ENCODE peak calls at places on chromosomes 1 and 21, in four cellular contexts. N is H1, B is H9, X is neuronal stem cell. L is an unnamed sample.

GRCh38 chr1:212024469-212025149 is 10.7 kb downstream of the INTS7 start:
- DNase-seq in X (no peak), B (no peak), N (no peak), L (no peak)

GRCh38 chr1:182391028-182391361 is 595 bp downstream of the GLUL start:
- DNase-seq in B (no peak), N (no peak), X (no peak), L (no peak)

GRCh38 chr1:162397943-162398560 is 13.9 kb downstream of the SH2D1B start:
- DNase-seq in X (no peak), B (no peak), N (peak), L (no peak)

GRCh38 chr21:32484706-32485380 is 72.3 kb downstream of the EVA1C start:
- DNase-seq in X (no peak), B (no peak), N (no peak), L (no peak)

GRCh38 chr1:15362096-15362736 is 47.5 kb upstream of the EFHD2 start:
- DNase-seq in B (no peak), X (no peak), N (no peak), L (no peak)

GRCh38 chr1:204130989-204131892 is 20.6 kb downstream of the ETNK2 start:
- DNase-seq in X (no peak), B (no peak), N (no peak), L (peak)

GRCh38 chr1:201077736-201078135 is 34.5 kb downstream of the CACNA1S start:
- DNase-seq in B (no peak), N (no peak), X (no peak), L (no peak)

GRCh38 chr1:236862615-236863211 is 67.6 kb downstream of the MTR start:
- DNase-seq in X (no peak), N (no peak), B (no peak), L (no peak)

GRCh38 chr1:168320805-168321577 is 40.3 kb downstream of the TBX19 start:
- DNase-seq in X (no peak), B (no peak), N (no peak), L (peak)

GRCh38 chr1:214660900-214661299 is 57.9 kb downstream of the CENPF start:
- DNase-seq in X (no peak), N (no peak), B (no peak), L (peak)

GRCh38 chr1:172678990-172679772 is 20.3 kb downstream of the FASLG start:
- DNase-seq in B (no peak), X (no peak), N (no peak), L (no peak)

GRCh38 chr1:175499595-175500367 is 243.6 kb downstream of the TNR start:
- DNase-seq in N (no peak), B (no peak), X (no peak), L (peak)

GRCh38 chr21:34092241-34092921 is 19.0 kb downstream of the MRPS6 start:
- DNase-seq in N (no peak), B (no peak), X (no peak), L (no peak)

GRCh38 chr1:34330061-34330460 is 153.4 kb downstream of the C1orf94 start:
- DNase-seq in N (no peak), B (no peak), X (no peak), L (no peak)

GRCh38 chr1:209409786-209410185 is 173.7 kb upstream of the CAMK1G start:
- DNase-seq in B (no peak), X (no peak), N (no peak), L (peak)

GRCh38 chr21:29232601-29233541 is 65.9 kb upstream of the BACH1 start:
- DNase-seq in X (no peak), N (no peak), B (no peak), L (peak)

GRCh38 chr1:61083799-61084385 is 1.5 kb downstream of the NFIA start:
- DNase-seq in X (no peak), N (no peak), B (no peak), L (peak)

GRCh38 chr1:179995576-179995975 is 41.0 kb downstream of the CEP350 start:
- DNase-seq in B (no peak), N (no peak), X (no peak), L (no peak)

GRCh38 chr1:202940561-202940960 is 13.5 kb upstream of the KLHL12 start:
- DNase-seq in X (no peak), B (no peak), N (no peak), L (no peak)

GRCh38 chr1:55958498-55958897 is 620.9 kb downstream of the PLPP3 start:
- DNase-seq in N (no peak), B (no peak), X (no peak), L (no peak)

GRCh38 chr1:14788065-14788464 is 189.6 kb downstream of the KAZN start:
- DNase-seq in N (no peak), B (no peak), X (no peak), L (no peak)

GRCh38 chr1:84339503-84339902 is 38.0 kb downstream of the SAMD13 start:
- DNase-seq in N (no peak), X (no peak), B (no peak), L (no peak)

GRCh38 chr1:80447533-80447932 is 1353.2 kb upstream of the ADGRL2 start:
- DNase-seq in X (no peak), B (no peak), N (no peak), L (no peak)

GRCh38 chr1:110218739-110219138 is 8.6 kb downstream of the KCNC4 start:
- DNase-seq in B (no peak), N (no peak), X (no peak), L (peak)

GRCh38 chr21:33324311-33325221 is at the start of gene IFNAR1:
- DNase-seq in X (peak), B (peak), N (peak), L (peak)

GRCh38 chr1:1166642-1167415 is 6.9 kb upstream of the TTLL10 start:
- DNase-seq in N (peak), B (no peak), X (no peak), L (no peak)

GRCh38 chr1:214022229-214022791 is 34.5 kb downstream of the PROX1 start:
- DNase-seq in X (no peak), B (no peak), N (no peak), L (no peak)

GRCh38 chr1:86912501-86912900 is 1.4 kb downstream of the SELENOF start:
- DNase-seq in B (no peak), X (no peak), N (no peak), L (peak)

GRCh38 chr1:115828101-115829022 is 12.6 kb downstream of the NHLH2 start:
- DNase-seq in N (peak), X (no peak), B (peak), L (peak)

GRCh38 chr1:234495231-234495990 is 16.4 kb upstream of the TARBP1 start:
- DNase-seq in X (no peak), N (no peak), B (no peak), L (peak)

GRCh38 chr1:209567788-209568187 is 15.7 kb upstream of the CAMK1G start:
- DNase-seq in X (no peak), N (no peak), B (no peak), L (peak)

GRCh38 chr1:42456754-42457089 is 379 bp downstream of the PPCS start:
- DNase-seq in X (no peak), N (no peak), B (peak), L (peak)
- H2BK5ac ChIP-seq in X (peak), N (peak), B (no peak), L (peak)

DNA sequence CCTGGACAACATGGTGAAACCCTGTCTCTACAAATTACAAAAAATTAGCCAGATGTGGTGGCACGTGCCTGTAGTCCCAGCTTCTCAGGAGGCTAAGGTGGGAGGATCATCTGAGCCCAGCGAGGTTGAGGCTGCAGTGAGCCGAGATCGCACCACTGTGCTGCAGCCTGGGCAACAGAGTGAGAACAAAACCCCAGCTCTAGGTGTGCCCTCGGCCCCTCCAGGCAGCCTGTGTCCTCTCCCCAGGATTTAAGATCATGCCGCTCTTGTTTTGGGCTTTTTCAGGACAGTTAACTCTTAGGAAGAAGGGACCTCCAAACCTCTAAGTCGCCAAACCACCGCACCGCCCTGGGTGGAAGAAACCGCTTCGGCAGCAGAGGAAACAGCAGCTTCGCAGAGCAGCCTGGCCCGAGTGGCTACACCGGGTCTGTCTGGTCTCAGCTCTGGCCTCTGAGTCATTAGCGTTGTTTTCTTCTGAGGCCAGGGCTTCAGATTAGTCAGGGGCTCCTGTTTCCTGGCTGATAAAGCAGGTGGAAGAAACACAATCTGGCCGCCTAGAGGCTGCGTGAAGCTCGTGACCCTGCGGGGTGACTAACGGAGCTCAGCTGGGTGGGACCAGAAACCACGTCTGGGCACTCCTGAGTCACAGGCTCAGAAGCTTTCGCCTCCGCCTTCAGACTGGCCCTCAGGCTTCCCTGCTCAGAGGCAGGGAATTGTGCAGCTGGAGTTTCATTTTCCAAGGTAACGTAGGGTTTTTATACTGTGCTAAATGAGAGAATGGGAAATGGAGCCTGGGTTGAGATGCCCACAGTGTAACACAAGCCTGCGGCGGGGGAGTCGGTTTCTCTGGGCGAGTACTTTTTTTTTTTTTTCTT is 44.7 kb downstream of the CHAF1B start:
- DNase-seq in B (peak), N (no peak), X (peak), L (peak)
- H2BK12ac ChIP-seq in B (no peak), N (no peak), X (no peak), L (peak)

GRCh38 chr1:248821641-248822040 is 4.1 kb downstream of the SH3BP5L start:
- DNase-seq in B (no peak), N (no peak), X (no peak), L (no peak)
- H2BK15ac ChIP-seq in B (no peak), N (no peak), X (no peak), L (no peak)

GRCh38 chr1:170131984-170132383 is 13.8 kb upstream of the NTMT2 start:
- DNase-seq in X (no peak), N (no peak), B (no peak), L (no peak)

GRCh38 chr1:170134126-170134525 is 11.6 kb upstream of the NTMT2 start:
- DNase-seq in B (no peak), X (no peak), N (no peak), L (peak)

GRCh38 chr1:170131450-170131849 is 14.3 kb upstream of the NTMT2 start:
- DNase-seq in X (no peak), B (no peak), N (no peak), L (no peak)

GRCh38 chr1:170133663-170134062 is 12.1 kb upstream of the NTMT2 start:
- DNase-seq in N (no peak), B (no peak), X (no peak), L (no peak)

DNA sequence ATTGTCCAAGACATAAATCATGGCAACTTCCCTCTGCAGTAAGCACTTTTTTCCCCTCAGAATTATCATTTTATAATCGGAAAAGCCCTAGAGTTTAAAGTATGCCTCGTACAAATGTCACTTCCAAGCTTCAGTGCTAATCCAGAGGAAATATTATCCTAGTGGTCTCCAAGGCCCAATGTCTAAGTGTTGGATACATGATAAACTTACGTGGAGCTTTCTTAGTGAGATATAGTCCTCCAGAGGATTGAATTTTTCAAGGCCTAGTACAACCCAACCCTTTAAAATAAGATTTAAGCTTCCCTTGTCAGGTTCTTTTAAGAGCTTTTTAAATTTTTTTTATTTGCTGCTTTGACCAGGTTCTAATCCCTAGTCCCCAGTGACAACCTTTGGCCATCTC is 11.2 kb upstream of the NTMT2 start:
- DNase-seq in N (no peak), X (no peak), B (no peak), L (no peak)
- H2BK5ac ChIP-seq in N (no peak), X (no peak), B (no peak), L (no peak)

DNA sequence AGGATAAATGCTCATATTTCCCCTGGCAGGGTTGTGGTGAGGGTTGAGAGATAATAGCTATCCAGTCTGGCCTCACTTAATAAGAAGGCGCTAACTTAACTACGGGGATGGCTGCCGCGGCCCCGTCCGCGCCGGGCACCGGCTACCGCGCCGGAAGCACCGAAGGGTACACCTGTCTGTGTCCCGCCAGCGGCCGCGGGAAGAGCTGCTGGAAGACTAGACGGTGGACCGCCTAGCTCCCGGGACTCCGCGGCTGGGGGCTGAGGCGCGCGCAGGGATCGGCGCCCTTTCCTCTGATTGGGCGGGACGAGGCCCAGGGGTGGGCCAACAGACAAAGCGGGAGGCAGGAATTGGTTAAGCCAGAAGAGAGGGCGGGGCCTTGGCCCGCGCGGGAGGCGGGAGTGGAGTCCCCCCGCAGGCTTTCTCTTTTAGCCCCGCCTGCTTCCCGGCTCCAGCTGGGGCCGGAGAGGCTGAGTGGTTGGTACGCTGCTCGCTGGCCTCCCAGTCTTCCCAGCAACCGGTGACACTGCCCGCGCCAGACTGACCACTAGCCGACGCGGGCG is at the start of gene ZNF672:
- DNase-seq in X (peak), B (peak), N (peak), L (peak)
- H2BK12ac ChIP-seq in X (no peak), B (no peak), N (peak), L (peak)

DNA sequence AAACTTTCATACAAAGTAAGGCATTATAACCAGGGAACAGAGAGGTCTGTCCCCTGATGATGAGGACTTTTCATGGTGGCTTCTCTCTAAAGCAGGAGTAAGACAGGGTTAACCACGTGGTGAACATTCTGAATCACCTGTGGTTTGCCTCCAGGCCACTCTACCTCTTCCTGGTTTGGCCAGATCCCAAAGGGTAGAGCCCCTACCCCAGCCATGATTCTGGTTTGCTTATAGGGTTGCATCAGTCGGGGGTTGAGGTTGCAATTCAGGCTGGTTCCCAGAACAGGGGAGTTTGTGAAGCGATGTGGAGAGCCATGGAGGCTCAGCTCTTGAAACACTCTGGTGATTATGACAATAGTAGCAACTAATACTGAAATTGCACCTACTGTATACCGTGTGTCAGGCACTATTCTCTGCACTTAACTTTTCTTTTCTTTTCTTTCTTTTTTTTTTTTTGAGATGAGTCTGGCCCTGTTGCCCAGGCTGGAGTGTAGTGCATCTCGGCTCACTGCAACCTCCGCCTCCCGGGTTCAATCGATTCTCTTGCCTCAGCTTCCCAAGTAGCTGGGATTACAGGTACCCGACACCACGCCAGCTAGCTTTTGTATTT is 8.3 kb downstream of the CNR2 start:
- DNase-seq in B (no peak), N (no peak), X (no peak), L (no peak)
- H2BK15ac ChIP-seq in B (no peak), N (peak), X (no peak), L (no peak)

DNA sequence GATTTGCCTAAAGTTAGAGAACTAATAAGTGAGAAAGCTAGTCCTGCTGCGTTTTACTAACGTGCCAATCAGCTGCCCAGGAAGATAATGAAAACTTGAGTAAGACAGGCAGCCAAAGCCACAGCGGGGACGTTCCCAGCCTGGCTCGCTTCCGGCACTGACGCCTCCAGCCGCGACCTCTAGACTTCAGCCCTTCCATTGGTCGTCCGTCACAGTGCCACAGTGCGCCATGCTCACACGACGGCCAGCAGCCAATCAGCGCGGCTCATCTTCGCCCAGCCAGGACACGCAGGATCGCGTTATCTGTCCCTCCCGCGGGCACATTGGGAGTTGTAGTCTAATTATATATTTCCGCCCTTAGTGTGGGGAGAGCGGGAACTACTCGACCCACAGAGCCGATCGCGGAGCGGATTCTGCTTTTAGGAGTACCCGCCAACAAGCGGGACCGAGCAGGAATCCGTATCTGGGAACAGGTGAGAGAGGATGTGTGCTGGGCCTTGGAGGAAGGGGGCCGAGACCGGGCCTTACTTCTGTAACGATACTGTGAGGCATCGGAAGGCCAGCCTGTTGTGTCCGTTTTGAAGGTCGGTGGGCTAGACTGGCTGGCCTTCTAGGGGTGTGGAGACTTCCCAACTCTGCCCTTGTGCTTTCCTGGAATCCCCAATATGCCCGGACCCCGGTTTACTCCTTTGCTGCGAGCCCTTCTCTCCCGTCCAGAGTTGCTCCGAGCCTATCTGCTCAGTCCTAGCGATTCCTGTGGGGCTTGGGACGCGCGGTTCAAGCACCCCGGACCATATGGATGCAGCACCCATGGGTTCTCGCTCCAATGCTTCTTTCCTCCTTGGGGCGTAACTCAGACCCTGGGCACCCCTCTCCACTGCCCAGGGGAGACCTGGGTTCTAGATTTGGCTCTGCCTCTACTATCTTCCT is at the start of gene FDPS:
- DNase-seq in N (peak), X (peak), B (peak), L (peak)
- H2BK5ac ChIP-seq in N (peak), X (peak), B (no peak), L (no peak)

GRCh38 chr1:63663873-63664272 is 70.7 kb downstream of the PGM1 start:
- DNase-seq in X (no peak), B (no peak), N (no peak), L (no peak)

GRCh38 chr1:63662056-63662836 is 69.0 kb downstream of the PGM1 start:
- DNase-seq in X (no peak), N (no peak), B (no peak), L (peak)

GRCh38 chr1:63664742-63665141 is 71.5 kb downstream of the PGM1 start:
- DNase-seq in X (no peak), N (no peak), B (no peak), L (no peak)

GRCh38 chr1:63662846-63663245 is 69.6 kb downstream of the PGM1 start:
- DNase-seq in X (no peak), N (no peak), B (peak), L (no peak)

DNA sequence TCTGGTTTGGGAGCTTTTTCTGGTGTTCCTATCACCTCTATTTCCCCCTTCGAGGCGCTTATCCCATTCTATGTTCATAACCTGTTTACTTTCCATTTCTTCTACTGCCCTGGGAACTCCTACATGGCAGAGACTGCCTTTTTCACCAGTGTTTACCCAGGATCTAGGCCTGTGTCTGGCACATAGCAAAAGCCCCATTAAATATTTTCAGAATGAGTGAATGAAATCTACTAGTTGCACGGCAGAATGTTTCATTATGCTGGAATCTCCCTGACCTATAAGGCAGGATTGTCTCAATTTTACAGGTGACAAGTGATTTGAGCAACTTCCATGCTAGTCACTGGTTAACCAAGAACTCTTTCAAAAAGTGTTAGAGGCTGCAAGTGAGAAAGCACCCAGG is 70.1 kb downstream of the PGM1 start:
- DNase-seq in X (no peak), N (no peak), B (no peak), L (no peak)
- H2BK12ac ChIP-seq in X (no peak), N (no peak), B (no peak), L (no peak)